ENCODE peak calls at places on chromosomes 6 and 20, in four cellular contexts. One of them, this sample, is unnamed.
A peak's percentile ranks its signal among the peaks of the same experiment; 100 is the strongest.

GRCh38 chr6:11848852-11849731 is 70.5 kb upstream of the ADTRP start:
- DNase-seq in T follicular helper cell: no peak
- DNase-seq in foreskin fibroblast: peak; percentile 36
- DNase-seq in activated CD8-positive, alpha-beta memory T cell treated with anti-CD3 and anti-CD28 coated beads, Interleukin-2, amount 10 ng/mL, durations not matched to agents 7 days and 5 days: no peak
- DNase-seq in this sample: no peak

GRCh38 chr20:44273231-44274215 is 26.4 kb downstream of the GDAP1L1 start:
- DNase-seq in T follicular helper cell: no peak
- DNase-seq in foreskin fibroblast: no peak
- DNase-seq in activated CD8-positive, alpha-beta memory T cell treated with anti-CD3 and anti-CD28 coated beads, Interleukin-2, amount 10 ng/mL, durations not matched to agents 7 days and 5 days: peak; percentile 61
- DNase-seq in this sample: no peak

GRCh38 chr6:7137335-7138106 is 29.8 kb downstream of the RREB1 start:
- DNase-seq in T follicular helper cell: peak; percentile 50
- DNase-seq in foreskin fibroblast: peak; percentile 81
- DNase-seq in activated CD8-positive, alpha-beta memory T cell treated with anti-CD3 and anti-CD28 coated beads, Interleukin-2, amount 10 ng/mL, durations not matched to agents 7 days and 5 days: peak; percentile 87
- DNase-seq in this sample: no peak

GRCh38 chr6:11271228-11271627 is 38.8 kb upstream of the NEDD9 start:
- DNase-seq in T follicular helper cell: no peak
- DNase-seq in foreskin fibroblast: no peak
- DNase-seq in activated CD8-positive, alpha-beta memory T cell treated with anti-CD3 and anti-CD28 coated beads, Interleukin-2, amount 10 ng/mL, durations not matched to agents 7 days and 5 days: no peak
- DNase-seq in this sample: no peak

GRCh38 chr6:151012321-151013294 is 147.1 kb downstream of the MTHFD1L start:
- DNase-seq in T follicular helper cell: no peak
- DNase-seq in foreskin fibroblast: peak; percentile 81
- DNase-seq in activated CD8-positive, alpha-beta memory T cell treated with anti-CD3 and anti-CD28 coated beads, Interleukin-2, amount 10 ng/mL, durations not matched to agents 7 days and 5 days: no peak
- DNase-seq in this sample: no peak

GRCh38 chr20:43749734-43750294 is 23.0 kb upstream of the GTSF1L start:
- DNase-seq in T follicular helper cell: peak; percentile 67
- DNase-seq in foreskin fibroblast: peak; percentile 84
- DNase-seq in activated CD8-positive, alpha-beta memory T cell treated with anti-CD3 and anti-CD28 coated beads, Interleukin-2, amount 10 ng/mL, durations not matched to agents 7 days and 5 days: peak; percentile 84
- DNase-seq in this sample: peak; percentile 73

GRCh38 chr6:15107644-15108382 is 138.1 kb upstream of the JARID2 start:
- DNase-seq in T follicular helper cell: no peak
- DNase-seq in foreskin fibroblast: no peak
- DNase-seq in activated CD8-positive, alpha-beta memory T cell treated with anti-CD3 and anti-CD28 coated beads, Interleukin-2, amount 10 ng/mL, durations not matched to agents 7 days and 5 days: no peak
- DNase-seq in this sample: no peak

GRCh38 chr20:8589956-8590355 is 457.9 kb downstream of the PLCB1 start:
- DNase-seq in T follicular helper cell: no peak
- DNase-seq in foreskin fibroblast: peak; percentile 32
- DNase-seq in activated CD8-positive, alpha-beta memory T cell treated with anti-CD3 and anti-CD28 coated beads, Interleukin-2, amount 10 ng/mL, durations not matched to agents 7 days and 5 days: no peak
- DNase-seq in this sample: no peak

GRCh38 chr6:99745651-99746050 is 139.0 kb downstream of the PRDM13 start:
- DNase-seq in T follicular helper cell: no peak
- DNase-seq in foreskin fibroblast: no peak
- DNase-seq in activated CD8-positive, alpha-beta memory T cell treated with anti-CD3 and anti-CD28 coated beads, Interleukin-2, amount 10 ng/mL, durations not matched to agents 7 days and 5 days: no peak
- DNase-seq in this sample: no peak

GRCh38 chr20:32528291-32528891 is 56.7 kb downstream of the NOL4L start:
- DNase-seq in T follicular helper cell: no peak
- DNase-seq in foreskin fibroblast: no peak
- DNase-seq in activated CD8-positive, alpha-beta memory T cell treated with anti-CD3 and anti-CD28 coated beads, Interleukin-2, amount 10 ng/mL, durations not matched to agents 7 days and 5 days: no peak
- DNase-seq in this sample: no peak

GRCh38 chr6:144217264-144217663 is 66.9 kb downstream of the STX11 start:
- DNase-seq in T follicular helper cell: no peak
- DNase-seq in foreskin fibroblast: peak; percentile 28
- DNase-seq in activated CD8-positive, alpha-beta memory T cell treated with anti-CD3 and anti-CD28 coated beads, Interleukin-2, amount 10 ng/mL, durations not matched to agents 7 days and 5 days: no peak
- DNase-seq in this sample: no peak

GRCh38 chr20:32447136-32448027 is 89.3 kb downstream of the ASXL1 start:
- DNase-seq in T follicular helper cell: no peak
- DNase-seq in foreskin fibroblast: no peak
- DNase-seq in activated CD8-positive, alpha-beta memory T cell treated with anti-CD3 and anti-CD28 coated beads, Interleukin-2, amount 10 ng/mL, durations not matched to agents 7 days and 5 days: no peak
- DNase-seq in this sample: no peak

GRCh38 chr20:23626040-23626620 is 11.6 kb downstream of the CST3 start:
- DNase-seq in T follicular helper cell: no peak
- DNase-seq in foreskin fibroblast: peak; percentile 72
- DNase-seq in activated CD8-positive, alpha-beta memory T cell treated with anti-CD3 and anti-CD28 coated beads, Interleukin-2, amount 10 ng/mL, durations not matched to agents 7 days and 5 days: no peak
- DNase-seq in this sample: no peak

GRCh38 chr6:124462746-124463145 is 499.5 kb upstream of the RNF217 start:
- DNase-seq in T follicular helper cell: no peak
- DNase-seq in foreskin fibroblast: no peak
- DNase-seq in activated CD8-positive, alpha-beta memory T cell treated with anti-CD3 and anti-CD28 coated beads, Interleukin-2, amount 10 ng/mL, durations not matched to agents 7 days and 5 days: no peak
- DNase-seq in this sample: no peak